ENCODE peak calls at places on chromosomes 3 and 15, in four cellular contexts. One of them, this sample, is unnamed.

GRCh38 chr15:71374607-71375352 is 259.5 kb downstream of the THSD4 start:
- DNase-seq in ovary: no peak
- DNase-seq in lower lobe of right lung: no peak
- DNase-seq in foreskin fibroblast: peak
- DNase-seq in this sample: no peak

GRCh38 chr3:16942955-16943354 is 58.2 kb downstream of the PLCL2 start:
- DNase-seq in ovary: no peak
- DNase-seq in lower lobe of right lung: no peak
- DNase-seq in foreskin fibroblast: no peak
- DNase-seq in this sample: no peak

GRCh38 chr3:50264389-50264963 is 4.5 kb upstream of the SEMA3B start:
- DNase-seq in ovary: peak
- DNase-seq in lower lobe of right lung: peak
- DNase-seq in foreskin fibroblast: peak
- DNase-seq in this sample: no peak

GRCh38 chr3:140164156-140164555 is 229.2 kb downstream of the CLSTN2 start:
- DNase-seq in ovary: no peak
- DNase-seq in lower lobe of right lung: no peak
- DNase-seq in foreskin fibroblast: no peak
- DNase-seq in this sample: no peak

GRCh38 chr3:153219147-153219546 is 57.1 kb downstream of the RAP2B start:
- DNase-seq in ovary: no peak
- DNase-seq in lower lobe of right lung: no peak
- DNase-seq in foreskin fibroblast: peak
- DNase-seq in this sample: no peak

GRCh38 chr3:195384952-195385351 is 57.9 kb downstream of the ACAP2 start:
- DNase-seq in ovary: no peak
- DNase-seq in lower lobe of right lung: no peak
- DNase-seq in foreskin fibroblast: no peak
- DNase-seq in this sample: no peak

GRCh38 chr3:185270956-185271332 is 17.1 kb upstream of the EHHADH start:
- DNase-seq in ovary: no peak
- DNase-seq in lower lobe of right lung: no peak
- DNase-seq in foreskin fibroblast: no peak
- DNase-seq in this sample: no peak

GRCh38 chr15:50686468-50687301 is at the start of gene TRPM7:
- DNase-seq in ovary: peak
- DNase-seq in lower lobe of right lung: peak
- DNase-seq in foreskin fibroblast: peak
- DNase-seq in this sample: peak

GRCh38 chr3:194521514-194522260 is 34.9 kb upstream of the ATP13A3 start:
- DNase-seq in ovary: no peak
- DNase-seq in lower lobe of right lung: no peak
- DNase-seq in foreskin fibroblast: peak
- DNase-seq in this sample: no peak

GRCh38 chr15:60074181-60074885 is 70.2 kb downstream of the FOXB1 start:
- DNase-seq in ovary: no peak
- DNase-seq in lower lobe of right lung: no peak
- DNase-seq in foreskin fibroblast: peak
- DNase-seq in this sample: no peak

GRCh38 chr3:136249091-136249490 is 1.0 kb upstream of the PCCB start:
- DNase-seq in ovary: no peak
- DNase-seq in lower lobe of right lung: no peak
- DNase-seq in foreskin fibroblast: no peak
- DNase-seq in this sample: no peak

GRCh38 chr3:190269096-190269495 is 53.1 kb downstream of the CLDN1 start:
- DNase-seq in ovary: no peak
- DNase-seq in lower lobe of right lung: no peak
- DNase-seq in foreskin fibroblast: no peak
- DNase-seq in this sample: no peak

GRCh38 chr3:135240426-135240825 is 445.4 kb downstream of the EPHB1 start:
- DNase-seq in ovary: no peak
- DNase-seq in lower lobe of right lung: no peak
- DNase-seq in foreskin fibroblast: no peak
- DNase-seq in this sample: no peak

GRCh38 chr3:133130168-133130567 is 92.0 kb downstream of the TMEM108 start:
- DNase-seq in ovary: no peak
- DNase-seq in lower lobe of right lung: no peak
- DNase-seq in foreskin fibroblast: peak
- DNase-seq in this sample: no peak

GRCh38 chr15:48622227-48622626 is 23.3 kb downstream of the FBN1 start:
- DNase-seq in ovary: no peak
- DNase-seq in lower lobe of right lung: no peak
- DNase-seq in foreskin fibroblast: no peak
- DNase-seq in this sample: no peak

GRCh38 chr3:183254816-183255730 is 2.0 kb downstream of the B3GNT5 start:
- DNase-seq in ovary: no peak
- DNase-seq in lower lobe of right lung: no peak
- DNase-seq in foreskin fibroblast: peak
- DNase-seq in this sample: no peak

GRCh38 chr3:12175844-12176453 is 17.2 kb upstream of the TIMP4 start:
- DNase-seq in ovary: peak
- DNase-seq in lower lobe of right lung: peak
- DNase-seq in foreskin fibroblast: no peak
- DNase-seq in this sample: peak

GRCh38 chr15:40470423-40471104 is at the start of gene CHST14:
- DNase-seq in ovary: peak
- DNase-seq in lower lobe of right lung: peak
- DNase-seq in foreskin fibroblast: peak
- DNase-seq in this sample: peak

GRCh38 chr3:193030276-193030675 is 112.6 kb upstream of the MB21D2 start:
- DNase-seq in ovary: no peak
- DNase-seq in lower lobe of right lung: no peak
- DNase-seq in foreskin fibroblast: peak
- DNase-seq in this sample: no peak

GRCh38 chr3:116663161-116663885 is 46.3 kb upstream of the TUSC7 start:
- DNase-seq in ovary: no peak
- DNase-seq in lower lobe of right lung: no peak
- DNase-seq in foreskin fibroblast: no peak
- DNase-seq in this sample: no peak

GRCh38 chr3:123320224-123320623 is 118.5 kb downstream of the SEC22A start:
- DNase-seq in ovary: no peak
- DNase-seq in lower lobe of right lung: no peak
- DNase-seq in foreskin fibroblast: no peak
- DNase-seq in this sample: no peak

GRCh38 chr3:107465064-107465631 is 57.6 kb upstream of the BBX start:
- DNase-seq in ovary: no peak
- DNase-seq in lower lobe of right lung: no peak
- DNase-seq in foreskin fibroblast: no peak
- DNase-seq in this sample: no peak

GRCh38 chr3:138057384-138057783 is 47.4 kb downstream of the CLDN18 start:
- DNase-seq in ovary: no peak
- DNase-seq in lower lobe of right lung: no peak
- DNase-seq in foreskin fibroblast: no peak
- DNase-seq in this sample: no peak

GRCh38 chr3:119494597-119494996 is 3.8 kb upstream of the TIMMDC1 start:
- DNase-seq in ovary: no peak
- DNase-seq in lower lobe of right lung: no peak
- DNase-seq in foreskin fibroblast: no peak
- DNase-seq in this sample: no peak

GRCh38 chr3:21641959-21642358 is 109.1 kb downstream of the ZNF385D start:
- DNase-seq in ovary: no peak
- DNase-seq in lower lobe of right lung: no peak
- DNase-seq in foreskin fibroblast: no peak
- DNase-seq in this sample: no peak

GRCh38 chr3:132008841-132009638 is 25.8 kb downstream of the CPNE4 start:
- DNase-seq in ovary: no peak
- DNase-seq in lower lobe of right lung: no peak
- DNase-seq in foreskin fibroblast: no peak
- DNase-seq in this sample: no peak

GRCh38 chr3:186307594-186307993 is 54.4 kb downstream of the DGKG start:
- DNase-seq in ovary: no peak
- DNase-seq in lower lobe of right lung: no peak
- DNase-seq in foreskin fibroblast: peak
- DNase-seq in this sample: peak

GRCh38 chr15:81189583-81190283 is 6.9 kb upstream of the IL16 start:
- DNase-seq in ovary: peak
- DNase-seq in lower lobe of right lung: peak
- DNase-seq in foreskin fibroblast: peak
- DNase-seq in this sample: no peak

GRCh38 chr3:54366839-54367238 is 244.5 kb downstream of the CACNA2D3 start:
- DNase-seq in ovary: no peak
- DNase-seq in lower lobe of right lung: no peak
- DNase-seq in foreskin fibroblast: no peak
- DNase-seq in this sample: no peak

GRCh38 chr3:52865994-52866393 is 31.2 kb upstream of the MUSTN1 start:
- DNase-seq in ovary: no peak
- DNase-seq in lower lobe of right lung: no peak
- DNase-seq in foreskin fibroblast: no peak
- DNase-seq in this sample: no peak

GRCh38 chr3:58271901-58272501 is 34.0 kb upstream of the RPP14 start:
- DNase-seq in ovary: no peak
- DNase-seq in lower lobe of right lung: no peak
- DNase-seq in foreskin fibroblast: peak
- DNase-seq in this sample: no peak

GRCh38 chr3:127450331-127450730 is 140.2 kb downstream of the TPRA1 start:
- DNase-seq in ovary: no peak
- DNase-seq in lower lobe of right lung: peak
- DNase-seq in foreskin fibroblast: no peak
- DNase-seq in this sample: no peak

GRCh38 chr3:54243262-54243931 is 121.0 kb downstream of the CACNA2D3 start:
- DNase-seq in ovary: peak
- DNase-seq in lower lobe of right lung: no peak
- DNase-seq in foreskin fibroblast: no peak
- DNase-seq in this sample: no peak

GRCh38 chr15:38996111-38996541 is 431.5 kb upstream of the RASGRP1 start:
- DNase-seq in ovary: no peak
- DNase-seq in lower lobe of right lung: no peak
- DNase-seq in foreskin fibroblast: peak
- DNase-seq in this sample: no peak

GRCh38 chr15:89116404-89116803 is 28.1 kb downstream of the ABHD2 start:
- DNase-seq in ovary: no peak
- DNase-seq in lower lobe of right lung: no peak
- DNase-seq in foreskin fibroblast: no peak
- DNase-seq in this sample: no peak

GRCh38 chr3:14549256-14549931 is 9.3 kb upstream of the GRIP2 start:
- DNase-seq in ovary: no peak
- DNase-seq in lower lobe of right lung: no peak
- DNase-seq in foreskin fibroblast: no peak
- DNase-seq in this sample: no peak

GRCh38 chr3:85007195-85008094 is 48.7 kb downstream of the CADM2 start:
- DNase-seq in ovary: no peak
- DNase-seq in lower lobe of right lung: no peak
- DNase-seq in foreskin fibroblast: no peak
- DNase-seq in this sample: no peak

GRCh38 chr15:41610048-41610447 is 50.2 kb upstream of the MGA start:
- DNase-seq in ovary: no peak
- DNase-seq in lower lobe of right lung: no peak
- DNase-seq in foreskin fibroblast: no peak
- DNase-seq in this sample: no peak

GRCh38 chr3:160771811-160772459 is 15.9 kb downstream of the PPM1L start:
- DNase-seq in ovary: no peak
- DNase-seq in lower lobe of right lung: no peak
- DNase-seq in foreskin fibroblast: no peak
- DNase-seq in this sample: no peak

GRCh38 chr3:134708025-134708597 is 57.3 kb upstream of the KY start:
- DNase-seq in ovary: no peak
- DNase-seq in lower lobe of right lung: no peak
- DNase-seq in foreskin fibroblast: no peak
- DNase-seq in this sample: no peak

GRCh38 chr3:197191897-197192296 is 106.5 kb downstream of the DLG1 start:
- DNase-seq in ovary: no peak
- DNase-seq in lower lobe of right lung: no peak
- DNase-seq in foreskin fibroblast: no peak
- DNase-seq in this sample: no peak
- TF ChIP-seq CTCF in ovary: no peak
- TF ChIP-seq CTCF in lower lobe of right lung: no peak
- TF ChIP-seq CTCF in foreskin fibroblast: no peak
- TF ChIP-seq CTCF in this sample: no peak

GRCh38 chr15:100869151-100869999 is 10.3 kb upstream of the ALDH1A3 start:
- DNase-seq in ovary: no peak
- DNase-seq in lower lobe of right lung: no peak
- DNase-seq in foreskin fibroblast: no peak
- DNase-seq in this sample: no peak
- TF ChIP-seq CTCF in ovary: no peak
- TF ChIP-seq CTCF in lower lobe of right lung: peak
- TF ChIP-seq CTCF in foreskin fibroblast: peak
- TF ChIP-seq CTCF in this sample: peak

GRCh38 chr3:41673643-41674042 is 288.3 kb downstream of the ULK4 start:
- DNase-seq in ovary: no peak
- DNase-seq in lower lobe of right lung: no peak
- DNase-seq in foreskin fibroblast: no peak
- DNase-seq in this sample: no peak

GRCh38 chr3:41679412-41679811 is 282.5 kb downstream of the ULK4 start:
- DNase-seq in ovary: no peak
- DNase-seq in lower lobe of right lung: no peak
- DNase-seq in foreskin fibroblast: no peak
- DNase-seq in this sample: no peak

GRCh38 chr3:41674449-41674848 is 287.5 kb downstream of the ULK4 start:
- DNase-seq in ovary: no peak
- DNase-seq in lower lobe of right lung: no peak
- DNase-seq in foreskin fibroblast: no peak
- DNase-seq in this sample: no peak
- TF ChIP-seq CTCF in ovary: no peak
- TF ChIP-seq CTCF in lower lobe of right lung: no peak
- TF ChIP-seq CTCF in foreskin fibroblast: no peak
- TF ChIP-seq CTCF in this sample: no peak

DNA sequence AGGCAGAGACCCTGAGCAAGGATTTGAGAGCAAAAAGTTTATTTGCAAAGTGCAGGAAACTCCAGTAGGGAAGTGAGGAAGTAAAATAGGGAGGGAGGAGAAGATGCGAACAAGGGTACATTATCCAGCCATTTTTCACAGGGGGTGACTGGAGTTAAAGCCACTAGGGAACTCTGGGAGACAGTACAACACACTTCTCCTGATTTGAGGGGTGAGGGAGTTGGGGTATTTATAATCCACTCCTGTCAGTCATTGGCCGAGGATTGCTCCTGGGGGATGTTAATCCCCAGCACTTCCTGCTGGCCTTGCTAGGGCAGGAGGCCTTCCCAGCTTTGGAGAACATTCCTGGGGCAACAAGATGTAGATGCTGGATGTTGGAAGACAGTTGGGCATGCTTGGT is 28.2 kb downstream of the CCR3 start:
- DNase-seq in ovary: no peak
- DNase-seq in lower lobe of right lung: no peak
- DNase-seq in foreskin fibroblast: no peak
- DNase-seq in this sample: no peak
- TF ChIP-seq CTCF in ovary: no peak
- TF ChIP-seq CTCF in lower lobe of right lung: no peak
- TF ChIP-seq CTCF in foreskin fibroblast: no peak
- TF ChIP-seq CTCF in this sample: no peak

GRCh38 chr3:99875925-99876781 is 58.5 kb downstream of the CMSS1 start:
- DNase-seq in ovary: peak
- DNase-seq in lower lobe of right lung: peak
- DNase-seq in foreskin fibroblast: peak
- DNase-seq in this sample: peak

GRCh38 chr3:99877180-99877579 is 59.5 kb downstream of the CMSS1 start:
- DNase-seq in ovary: no peak
- DNase-seq in lower lobe of right lung: no peak
- DNase-seq in foreskin fibroblast: no peak
- DNase-seq in this sample: no peak

GRCh38 chr3:99872633-99873254 is 55.1 kb downstream of the CMSS1 start:
- DNase-seq in ovary: no peak
- DNase-seq in lower lobe of right lung: no peak
- DNase-seq in foreskin fibroblast: no peak
- DNase-seq in this sample: peak

GRCh38 chr3:99878005-99878404 is 60.3 kb downstream of the CMSS1 start:
- DNase-seq in ovary: no peak
- DNase-seq in lower lobe of right lung: no peak
- DNase-seq in foreskin fibroblast: peak
- DNase-seq in this sample: peak

GRCh38 chr3:99875573-99875924 is 57.9 kb downstream of the CMSS1 start:
- DNase-seq in ovary: no peak
- DNase-seq in lower lobe of right lung: no peak
- DNase-seq in foreskin fibroblast: no peak
- DNase-seq in this sample: no peak
- TF ChIP-seq CTCF in ovary: no peak
- TF ChIP-seq CTCF in lower lobe of right lung: no peak
- TF ChIP-seq CTCF in foreskin fibroblast: no peak
- TF ChIP-seq CTCF in this sample: no peak